ENCODE peak calls at places on chromosomes 2 and 18, in four cellular contexts. One of them, this sample, is unnamed.

GRCh38 chr2:15940661-15941482 is 522 bp downstream of the MYCN start:
- DNase-seq in LoVo: no peak
- DNase-seq in A172: no peak
- DNase-seq in NCI-H2107: no peak
- DNase-seq in this sample: no peak

GRCh38 chr18:59631583-59632181 is 65.5 kb downstream of the CCBE1 start:
- DNase-seq in A172: peak
- DNase-seq in NCI-H2107: no peak
- DNase-seq in LoVo: no peak
- DNase-seq in this sample: no peak

GRCh38 chr2:101361519-101361918 is 25.8 kb downstream of the CREG2 start:
- DNase-seq in A172: no peak
- DNase-seq in LoVo: no peak
- DNase-seq in NCI-H2107: no peak
- DNase-seq in this sample: no peak

GRCh38 chr18:48408727-48409590 is at the start of gene ZBTB7C:
- DNase-seq in A172: no peak
- DNase-seq in LoVo: peak
- DNase-seq in NCI-H2107: no peak
- DNase-seq in this sample: no peak

GRCh38 chr2:238060542-238061309 is at the start of gene SCLY:
- DNase-seq in LoVo: peak
- DNase-seq in A172: peak
- DNase-seq in NCI-H2107: peak
- DNase-seq in this sample: peak

GRCh38 chr2:196160101-196160500 is 11.3 kb downstream of the STK17B start:
- DNase-seq in A172: peak
- DNase-seq in LoVo: peak
- DNase-seq in NCI-H2107: no peak
- DNase-seq in this sample: no peak

GRCh38 chr2:201785135-201785534 is 4.4 kb upstream of the ALS2 start:
- DNase-seq in A172: no peak
- DNase-seq in LoVo: no peak
- DNase-seq in NCI-H2107: no peak
- DNase-seq in this sample: no peak

GRCh38 chr2:20423376-20423775 is 23.5 kb upstream of the RHOB start:
- DNase-seq in NCI-H2107: no peak
- DNase-seq in A172: no peak
- DNase-seq in LoVo: no peak
- DNase-seq in this sample: no peak

GRCh38 chr2:11029136-11029535 is 117.4 kb downstream of the KCNF1 start:
- DNase-seq in LoVo: no peak
- DNase-seq in A172: no peak
- DNase-seq in NCI-H2107: no peak
- DNase-seq in this sample: no peak

GRCh38 chr2:70828115-70828514 is 7.5 kb downstream of the CD207 start:
- DNase-seq in NCI-H2107: no peak
- DNase-seq in A172: no peak
- DNase-seq in LoVo: no peak
- DNase-seq in this sample: no peak

GRCh38 chr2:150292807-150293206 is 194.7 kb downstream of the RND3 start:
- DNase-seq in LoVo: no peak
- DNase-seq in NCI-H2107: no peak
- DNase-seq in A172: no peak
- DNase-seq in this sample: no peak

GRCh38 chr2:33673937-33674336 is 74.8 kb upstream of the FAM98A start:
- DNase-seq in A172: peak
- DNase-seq in NCI-H2107: no peak
- DNase-seq in LoVo: peak
- DNase-seq in this sample: no peak

GRCh38 chr2:69585855-69586560 is 57.5 kb downstream of the AAK1 start:
- DNase-seq in NCI-H2107: no peak
- DNase-seq in A172: no peak
- DNase-seq in LoVo: no peak
- DNase-seq in this sample: no peak

GRCh38 chr2:15223887-15224286 is 337.2 kb downstream of the NBAS start:
- DNase-seq in A172: peak
- DNase-seq in NCI-H2107: no peak
- DNase-seq in LoVo: no peak
- DNase-seq in this sample: no peak

GRCh38 chr18:7363338-7363737 is 132.4 kb downstream of the LRRC30 start:
- DNase-seq in LoVo: no peak
- DNase-seq in A172: no peak
- DNase-seq in NCI-H2107: no peak
- DNase-seq in this sample: no peak

This sample was measured in LNCaP clone FGC.